ENCODE peak calls at places on chromosome 17, in six cellular contexts. W, O, Y, M, A and F are unnamed samples.

GRCh38 chr17:36934759-36935630 is 2.3 kb upstream of the LHX1 start:
- DNase-seq in W (no peak), O (no peak), Y (no peak), M (no peak), A (no peak), F (no peak)

GRCh38 chr17:75088902-75089417 is 1.2 kb downstream of the SLC16A5 start:
- DNase-seq in W (no peak), O (no peak), Y (no peak), M (no peak), A (peak), F (no peak)

GRCh38 chr17:32016231-32016630 is 9.0 kb downstream of the LRRC37B start:
- DNase-seq in W (no peak), O (no peak), Y (no peak), M (no peak), A (no peak), F (no peak)

GRCh38 chr17:76982408-76983074 is 114.3 kb downstream of the MGAT5B start:
- DNase-seq in W (no peak), O (no peak), Y (peak), M (no peak), A (no peak), F (no peak)

GRCh38 chr17:38439436-38439835 is 11.2 kb downstream of the ARHGAP23 start:
- DNase-seq in W (no peak), O (no peak), Y (no peak), M (no peak), A (no peak), F (no peak)

GRCh38 chr17:49616546-49617205 is 41.0 kb downstream of the NXPH3 start:
- DNase-seq in W (no peak), O (peak), Y (no peak), M (no peak), A (no peak), F (peak)

GRCh38 chr17:13921841-13922776 is 147.2 kb upstream of the COX10 start:
- DNase-seq in W (no peak), O (no peak), Y (no peak), M (no peak), A (no peak), F (no peak)

GRCh38 chr17:50070908-50071680 is 15.2 kb downstream of the ITGA3 start:
- DNase-seq in W (no peak), O (no peak), Y (no peak), M (no peak), A (no peak), F (no peak)

GRCh38 chr17:82267575-82268379 is 5.7 kb downstream of the CSNK1D start:
- DNase-seq in W (no peak), O (peak), Y (no peak), M (peak), A (peak), F (peak)

GRCh38 chr17:19958023-19958422 is 19.6 kb downstream of the AKAP10 start:
- DNase-seq in W (no peak), O (no peak), Y (no peak), M (peak), A (peak), F (peak)

GRCh38 chr17:78458091-78458490 is 79.6 kb downstream of the PGS1 start:
- DNase-seq in W (no peak), O (no peak), Y (no peak), M (no peak), A (no peak), F (no peak)

GRCh38 chr17:75108193-75108592 is 1.6 kb upstream of the ARMC7 start:
- DNase-seq in W (no peak), O (no peak), Y (no peak), M (no peak), A (no peak), F (no peak)

GRCh38 chr17:38463451-38463858 is 35.2 kb downstream of the ARHGAP23 start:
- DNase-seq in W (peak), O (peak), Y (no peak), M (no peak), A (no peak), F (no peak)

GRCh38 chr17:81397314-81398169 is 2.3 kb downstream of the BAHCC1 start:
- DNase-seq in W (no peak), O (no peak), Y (no peak), M (no peak), A (peak), F (no peak)

GRCh38 chr17:4594406-4595349 is 10.3 kb downstream of the SMTNL2 start:
- DNase-seq in W (peak), O (no peak), Y (no peak), M (no peak), A (no peak), F (no peak)

GRCh38 chr17:79747508-79748295 is 17.0 kb downstream of the ENPP7 start:
- DNase-seq in W (no peak), O (no peak), Y (no peak), M (no peak), A (no peak), F (no peak)

GRCh38 chr17:80036715-80037477 is 454 bp downstream of the CCDC40 start:
- DNase-seq in W (no peak), O (no peak), Y (no peak), M (no peak), A (peak), F (no peak)

DNA sequence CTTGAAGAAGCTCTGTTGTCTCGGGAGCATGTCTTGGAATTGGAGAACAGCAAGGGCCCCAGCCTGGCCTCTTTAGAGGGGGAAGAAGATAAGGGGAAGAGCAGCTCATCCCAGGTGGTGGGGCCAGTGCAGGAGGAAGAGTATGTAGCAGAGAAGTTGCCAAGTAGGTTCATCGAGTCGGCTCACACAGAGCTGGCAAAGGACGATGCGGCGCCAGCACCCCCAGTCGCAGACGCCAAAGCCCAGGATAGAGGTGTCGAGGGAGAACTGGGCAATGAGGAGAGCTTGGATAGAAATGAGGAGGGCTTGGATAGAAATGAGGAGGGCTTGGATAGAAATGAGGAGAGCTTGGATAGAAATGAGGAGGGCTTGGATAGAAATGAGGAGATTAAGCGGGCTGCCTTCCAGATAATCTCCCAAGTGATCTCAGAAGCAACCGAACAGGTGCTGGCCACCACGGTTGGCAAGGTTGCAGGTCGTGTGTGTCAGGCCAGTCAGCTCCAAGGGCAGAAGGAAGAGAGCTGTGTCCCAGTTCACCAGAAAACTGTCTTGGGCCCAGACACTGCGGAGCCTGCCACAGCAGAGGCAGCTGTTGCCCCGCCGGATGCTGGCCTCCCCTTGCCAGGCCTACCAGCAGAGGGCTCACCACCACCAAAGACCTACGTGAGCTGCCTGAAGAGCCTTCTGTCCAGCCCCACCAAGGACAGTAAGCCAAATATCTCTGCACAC is 21.2 kb downstream of the AKAP1 start:
- DNase-seq in W (no peak), O (peak), Y (no peak), M (no peak), A (no peak), F (no peak)
- TF ChIP-seq CTCF in W (no peak), O (peak), Y (no peak), M (peak), A (no peak), F (no peak)

DNA sequence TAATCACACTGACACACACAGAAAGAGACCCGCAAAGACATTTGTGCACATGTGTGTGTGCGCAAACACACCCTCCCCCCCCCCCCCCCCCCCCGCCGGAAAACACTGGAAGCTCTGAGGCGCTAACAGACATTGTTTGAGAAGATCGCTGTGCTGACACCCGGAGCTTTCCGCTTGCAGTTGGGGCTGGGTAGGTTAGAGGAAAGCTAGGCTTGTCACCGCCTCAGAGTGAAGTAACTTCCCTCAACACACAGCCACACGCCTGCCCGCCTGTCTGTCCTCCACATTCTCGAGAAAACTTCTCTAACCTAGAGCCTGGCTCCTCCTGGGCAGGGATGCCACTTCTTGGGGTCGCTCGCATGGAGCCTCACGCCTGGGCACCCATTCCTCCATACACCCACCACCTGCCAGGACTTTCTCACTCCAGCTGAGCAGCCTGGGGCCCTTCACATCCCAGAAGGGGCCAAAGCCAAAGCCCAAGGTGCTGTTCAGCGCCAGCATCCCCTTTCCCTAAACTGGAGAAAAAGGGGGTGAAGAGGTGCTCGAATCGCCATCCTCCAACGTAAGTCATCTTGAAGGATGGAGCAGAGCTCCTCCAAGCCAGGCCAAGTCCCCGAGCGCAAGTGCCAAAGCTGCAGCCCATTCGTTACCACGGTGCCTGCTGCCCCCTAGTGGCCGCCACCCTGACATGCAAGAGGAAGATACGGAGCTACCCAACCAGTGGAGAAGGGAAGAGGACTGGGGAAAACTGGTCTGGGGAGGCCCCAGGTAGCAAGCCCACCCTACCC is 63.4 kb downstream of the MYO18A start:
- DNase-seq in W (peak), O (peak), Y (peak), M (no peak), A (peak), F (no peak)
- TF ChIP-seq CTCF in W (peak), O (peak), Y (peak), M (peak), A (peak), F (peak)

GRCh38 chr17:71084838-71085237 is 915.5 kb downstream of the KCNJ2 start:
- DNase-seq in W (no peak), O (no peak), Y (no peak), M (no peak), A (no peak), F (no peak)

GRCh38 chr17:71080937-71081336 is 911.6 kb downstream of the KCNJ2 start:
- DNase-seq in W (no peak), O (no peak), Y (no peak), M (no peak), A (no peak), F (no peak)

GRCh38 chr17:71085238-71086033 is 916.1 kb downstream of the KCNJ2 start:
- DNase-seq in W (no peak), O (no peak), Y (no peak), M (no peak), A (no peak), F (no peak)

GRCh38 chr17:71081666-71082065 is 912.3 kb downstream of the KCNJ2 start:
- DNase-seq in W (no peak), O (no peak), Y (no peak), M (no peak), A (no peak), F (no peak)

DNA sequence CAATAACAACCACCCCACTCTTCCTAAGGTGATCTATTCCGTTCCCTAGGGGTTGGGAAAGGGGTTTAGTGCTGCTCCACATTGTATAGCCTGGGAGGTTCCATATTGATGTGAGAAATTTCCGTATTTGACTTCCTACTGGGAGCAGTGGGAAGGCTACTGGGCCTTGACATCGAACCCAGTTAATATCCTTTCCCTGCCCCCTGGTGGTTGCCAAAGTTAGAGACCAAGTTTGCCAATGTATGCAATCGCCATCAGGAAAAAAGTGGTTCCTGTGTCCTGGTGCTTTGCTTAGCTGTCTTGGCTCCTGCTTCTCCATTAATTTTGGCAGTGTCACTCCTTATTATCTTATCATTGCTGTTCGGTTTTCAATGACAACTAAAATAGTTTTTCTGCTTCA is 914.9 kb downstream of the KCNJ2 start:
- DNase-seq in W (no peak), O (no peak), Y (no peak), M (no peak), A (no peak), F (no peak)
- TF ChIP-seq CTCF in W (peak), O (no peak), Y (no peak), M (peak), A (no peak), F (peak)

GRCh38 chr17:43790311-43790940 is 10.2 kb downstream of the CFAP97D1 start:
- DNase-seq in W (no peak), O (no peak), Y (no peak), M (no peak), A (no peak), F (no peak)
- TF ChIP-seq CTCF in W (no peak), O (no peak), Y (no peak), M (peak), A (peak), F (no peak)

DNA sequence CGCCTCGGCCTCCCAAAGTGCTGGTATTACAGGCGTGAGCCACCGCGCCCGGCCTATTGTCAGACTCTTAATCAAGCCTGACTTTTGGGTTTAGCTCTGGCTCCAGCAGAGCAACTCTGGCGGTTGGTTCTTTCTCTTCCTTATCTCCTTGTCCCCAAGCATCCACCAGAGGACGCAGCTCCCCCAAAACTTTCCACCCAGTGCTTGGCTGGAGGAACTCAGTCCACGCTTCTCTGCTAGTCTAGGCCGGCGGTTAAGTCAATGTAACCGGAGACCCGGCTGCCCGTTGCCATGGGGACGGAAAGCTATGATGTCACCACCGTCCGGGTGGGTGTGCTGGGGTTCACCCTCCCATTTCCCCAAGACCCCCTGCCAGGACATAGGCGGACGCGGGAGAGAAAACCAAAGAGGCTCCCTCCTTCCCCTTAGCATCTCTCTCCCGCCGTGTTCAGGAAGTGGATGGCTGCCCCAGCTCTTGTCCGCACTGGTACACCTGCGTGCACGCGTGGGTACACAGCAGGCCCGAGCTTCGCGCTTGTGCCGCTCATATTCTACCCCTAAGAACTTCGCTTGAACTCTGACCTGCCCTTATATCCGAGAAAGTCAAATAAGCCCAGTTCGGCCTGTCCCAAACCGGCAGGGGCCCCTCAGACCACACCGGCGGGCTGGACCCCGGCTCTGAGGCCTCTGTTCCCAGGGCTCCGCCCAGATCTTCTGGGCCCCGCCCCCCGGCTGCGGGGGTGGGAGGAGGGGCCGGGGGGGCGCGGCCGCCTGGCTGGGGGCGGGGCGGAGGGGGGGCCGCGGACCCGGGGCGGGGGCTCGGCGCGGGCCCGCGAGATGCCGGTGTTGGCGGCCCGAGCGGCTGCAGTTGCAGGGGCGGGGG is at the start of gene RND2:
- DNase-seq in W (peak), O (peak), Y (peak), M (peak), A (peak), F (peak)
- TF ChIP-seq CTCF in W (peak), O (peak), Y (peak), M (peak), A (peak), F (peak)